ENCODE peak calls at places on chromosome 11, in five cellular contexts. One of them, this sample, is unnamed. For H3K9me2, the result is how much of the 10 kb centered on the place peaks cover.

GRCh38 chr11:72736452-72737069 is 15.6 kb downstream of the ARAP1 start:
- DNase-seq in hepatocyte: no peak
- DNase-seq in MM.1S: no peak
- DNase-seq in SK-N-SH: no peak
- DNase-seq in OCI-LY7: peak
- DNase-seq in this sample: peak

GRCh38 chr11:34036456-34036855 is 15.1 kb upstream of the CAPRIN1 start:
- DNase-seq in hepatocyte: peak
- DNase-seq in SK-N-SH: no peak
- DNase-seq in OCI-LY7: no peak
- DNase-seq in MM.1S: no peak
- DNase-seq in this sample: no peak

GRCh38 chr11:45321031-45321595 is 35.0 kb upstream of the SYT13 start:
- DNase-seq in MM.1S: no peak
- DNase-seq in SK-N-SH: no peak
- DNase-seq in hepatocyte: no peak
- DNase-seq in OCI-LY7: no peak
- DNase-seq in this sample: no peak

GRCh38 chr11:65440831-65441499 is 18.4 kb downstream of the NEAT1 start:
- DNase-seq in OCI-LY7: peak
- DNase-seq in MM.1S: peak
- DNase-seq in SK-N-SH: no peak
- DNase-seq in hepatocyte: no peak
- DNase-seq in this sample: peak

GRCh38 chr11:96622026-96622634 is 232.3 kb downstream of the JRKL start:
- DNase-seq in OCI-LY7: no peak
- DNase-seq in SK-N-SH: no peak
- DNase-seq in hepatocyte: no peak
- DNase-seq in MM.1S: no peak
- DNase-seq in this sample: no peak

GRCh38 chr11:64583296-64584262 is 7.4 kb upstream of the SLC22A12 start:
- DNase-seq in OCI-LY7: no peak
- DNase-seq in hepatocyte: no peak
- DNase-seq in SK-N-SH: no peak
- DNase-seq in MM.1S: no peak
- DNase-seq in this sample: peak

GRCh38 chr11:84812351-84813083 is 814.6 kb downstream of the DLG2 start:
- DNase-seq in OCI-LY7: no peak
- DNase-seq in hepatocyte: no peak
- DNase-seq in MM.1S: no peak
- DNase-seq in SK-N-SH: no peak
- DNase-seq in this sample: no peak

GRCh38 chr11:61966673-61967176 is 709 bp downstream of the FTH1 start:
- DNase-seq in SK-N-SH: peak
- DNase-seq in hepatocyte: no peak
- DNase-seq in MM.1S: peak
- DNase-seq in OCI-LY7: peak
- DNase-seq in this sample: peak

GRCh38 chr11:65506316-65506769 is 7.5 kb downstream of the MALAT1 start:
- DNase-seq in OCI-LY7: no peak
- DNase-seq in MM.1S: no peak
- DNase-seq in hepatocyte: no peak
- DNase-seq in SK-N-SH: no peak
- DNase-seq in this sample: peak

GRCh38 chr11:62958547-62959071 is 26.2 kb downstream of the SLC22A6 start:
- DNase-seq in SK-N-SH: no peak
- DNase-seq in MM.1S: no peak
- DNase-seq in hepatocyte: peak
- DNase-seq in OCI-LY7: no peak
- DNase-seq in this sample: no peak

GRCh38 chr11:35682230-35683195 is 19.9 kb downstream of the TRIM44 start:
- DNase-seq in MM.1S: no peak
- DNase-seq in SK-N-SH: peak
- DNase-seq in OCI-LY7: no peak
- DNase-seq in hepatocyte: peak
- DNase-seq in this sample: no peak

GRCh38 chr11:113884361-113884836 is 9.0 kb upstream of the USP28 start:
- DNase-seq in hepatocyte: peak
- DNase-seq in SK-N-SH: no peak
- DNase-seq in MM.1S: no peak
- DNase-seq in OCI-LY7: no peak
- DNase-seq in this sample: no peak

GRCh38 chr11:123653997-123654565 is 343 bp downstream of the SCN3B start:
- DNase-seq in MM.1S: peak
- DNase-seq in OCI-LY7: no peak
- DNase-seq in SK-N-SH: peak
- DNase-seq in hepatocyte: peak
- DNase-seq in this sample: peak

GRCh38 chr11:7592706-7593105 is 78.9 kb downstream of the PPFIBP2 start:
- DNase-seq in SK-N-SH: no peak
- DNase-seq in MM.1S: peak
- DNase-seq in OCI-LY7: no peak
- DNase-seq in hepatocyte: no peak
- DNase-seq in this sample: peak

GRCh38 chr11:43558556-43559127 is 121.9 kb upstream of the HSD17B12 start:
- DNase-seq in SK-N-SH: no peak
- DNase-seq in OCI-LY7: no peak
- DNase-seq in hepatocyte: no peak
- DNase-seq in MM.1S: no peak
- DNase-seq in this sample: no peak

GRCh38 chr11:65637794-65638317 is at the start of gene SIPA1:
- DNase-seq in SK-N-SH: peak
- DNase-seq in MM.1S: peak
- DNase-seq in OCI-LY7: peak
- DNase-seq in hepatocyte: peak
- DNase-seq in this sample: peak

GRCh38 chr11:104476454-104476853 is 312.5 kb upstream of the PDGFD start:
- DNase-seq in hepatocyte: no peak
- DNase-seq in OCI-LY7: no peak
- DNase-seq in SK-N-SH: no peak
- DNase-seq in MM.1S: no peak
- DNase-seq in this sample: no peak
- H3K9me2 ChIP-seq in hepatocyte: under half
- H3K9me2 ChIP-seq in OCI-LY7: under half
- H3K9me2 ChIP-seq in SK-N-SH: under half
- H3K9me2 ChIP-seq in MM.1S: under half
- H3K9me2 ChIP-seq in this sample: under half

GRCh38 chr11:126390418-126390817 is 34.9 kb downstream of the ST3GAL4 start:
- DNase-seq in SK-N-SH: no peak
- DNase-seq in MM.1S: no peak
- DNase-seq in hepatocyte: no peak
- DNase-seq in OCI-LY7: no peak
- DNase-seq in this sample: no peak

GRCh38 chr11:126392638-126393023 is 37.1 kb downstream of the ST3GAL4 start:
- DNase-seq in hepatocyte: no peak
- DNase-seq in OCI-LY7: no peak
- DNase-seq in SK-N-SH: no peak
- DNase-seq in MM.1S: no peak
- DNase-seq in this sample: no peak

GRCh38 chr11:126393143-126393542 is 37.7 kb downstream of the ST3GAL4 start:
- DNase-seq in hepatocyte: no peak
- DNase-seq in OCI-LY7: no peak
- DNase-seq in MM.1S: no peak
- DNase-seq in SK-N-SH: no peak
- DNase-seq in this sample: no peak

GRCh38 chr11:126391286-126391954 is 35.9 kb downstream of the ST3GAL4 start:
- DNase-seq in MM.1S: no peak
- DNase-seq in hepatocyte: no peak
- DNase-seq in SK-N-SH: no peak
- DNase-seq in OCI-LY7: no peak
- DNase-seq in this sample: no peak

DNA sequence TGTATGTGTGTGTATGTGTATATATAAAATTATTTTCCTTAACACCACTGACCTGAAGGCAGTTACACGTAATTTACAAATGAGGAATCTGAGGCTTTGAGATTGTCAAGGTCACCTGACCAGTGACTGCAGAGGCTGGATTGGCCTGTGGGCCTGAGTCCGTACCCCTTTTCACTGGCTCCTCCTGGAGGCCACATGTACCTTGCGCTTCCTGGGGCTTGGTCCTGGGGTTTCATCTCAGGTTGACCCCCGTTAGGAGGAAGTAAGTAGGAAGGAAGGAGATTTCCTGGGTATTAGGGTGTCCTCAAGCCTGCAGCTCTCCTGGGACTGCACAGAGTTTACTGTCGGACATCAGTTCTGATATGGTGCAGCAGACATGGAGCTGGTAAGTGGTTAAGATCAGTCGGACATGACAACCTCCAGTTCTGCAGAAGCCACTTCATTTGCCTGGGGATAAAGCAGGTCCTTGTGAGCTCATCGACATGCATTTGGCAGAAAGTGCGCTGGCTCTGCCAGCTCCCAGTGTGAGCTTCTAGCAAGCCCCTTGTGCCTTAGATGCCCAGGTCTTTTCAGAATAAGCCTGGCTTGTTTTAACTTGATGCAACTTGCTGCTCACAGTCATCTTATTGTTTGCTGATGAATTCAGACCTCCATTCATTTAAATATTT is 36.6 kb downstream of the ST3GAL4 start:
- DNase-seq in MM.1S: no peak
- DNase-seq in SK-N-SH: no peak
- DNase-seq in hepatocyte: no peak
- DNase-seq in OCI-LY7: peak
- DNase-seq in this sample: no peak
- H3K4me2 ChIP-seq in MM.1S: no peak
- H3K4me2 ChIP-seq in SK-N-SH: no peak
- H3K4me2 ChIP-seq in hepatocyte: no peak
- H3K4me2 ChIP-seq in OCI-LY7: peak
- H3K4me2 ChIP-seq in this sample: no peak

GRCh38 chr11:119314748-119315138 is 2.2 kb downstream of the MCAM start:
- DNase-seq in SK-N-SH: peak
- DNase-seq in hepatocyte: no peak
- DNase-seq in OCI-LY7: no peak
- DNase-seq in MM.1S: no peak
- DNase-seq in this sample: no peak

GRCh38 chr11:119316017-119316728 is 757 bp downstream of the MCAM start:
- DNase-seq in SK-N-SH: peak
- DNase-seq in OCI-LY7: no peak
- DNase-seq in MM.1S: no peak
- DNase-seq in hepatocyte: no peak
- DNase-seq in this sample: peak

GRCh38 chr11:119316729-119317591 is at the start of gene MCAM:
- DNase-seq in OCI-LY7: no peak
- DNase-seq in MM.1S: no peak
- DNase-seq in hepatocyte: peak
- DNase-seq in SK-N-SH: peak
- DNase-seq in this sample: peak

GRCh38 chr11:119317592-119318239 is 786 bp upstream of the MCAM start:
- DNase-seq in OCI-LY7: no peak
- DNase-seq in SK-N-SH: peak
- DNase-seq in MM.1S: no peak
- DNase-seq in hepatocyte: no peak
- DNase-seq in this sample: no peak

GRCh38 chr11:119315139-119316016 is 1.6 kb downstream of the MCAM start:
- DNase-seq in SK-N-SH: peak
- DNase-seq in OCI-LY7: peak
- DNase-seq in MM.1S: peak
- DNase-seq in hepatocyte: no peak
- DNase-seq in this sample: peak
- TF ChIP-seq EZH2phosphoT487 in SK-N-SH: no peak
- TF ChIP-seq EZH2phosphoT487 in OCI-LY7: no peak
- TF ChIP-seq EZH2phosphoT487 in MM.1S: no peak
- TF ChIP-seq EZH2phosphoT487 in hepatocyte: no peak
- TF ChIP-seq EZH2phosphoT487 in this sample: no peak

GRCh38 chr11:132901638-132902610 is 630.4 kb downstream of the OPCML start:
- DNase-seq in hepatocyte: no peak
- DNase-seq in SK-N-SH: no peak
- DNase-seq in MM.1S: no peak
- DNase-seq in OCI-LY7: no peak
- DNase-seq in this sample: no peak

GRCh38 chr11:132894598-132894997 is 637.7 kb downstream of the OPCML start:
- DNase-seq in OCI-LY7: no peak
- DNase-seq in SK-N-SH: no peak
- DNase-seq in hepatocyte: peak
- DNase-seq in MM.1S: no peak
- DNase-seq in this sample: no peak

GRCh38 chr11:132895340-132895739 is 637.0 kb downstream of the OPCML start:
- DNase-seq in hepatocyte: peak
- DNase-seq in SK-N-SH: no peak
- DNase-seq in OCI-LY7: no peak
- DNase-seq in MM.1S: no peak
- DNase-seq in this sample: no peak

GRCh38 chr11:132898021-132898420 is 634.3 kb downstream of the OPCML start:
- DNase-seq in MM.1S: no peak
- DNase-seq in OCI-LY7: no peak
- DNase-seq in hepatocyte: no peak
- DNase-seq in SK-N-SH: no peak
- DNase-seq in this sample: no peak

DNA sequence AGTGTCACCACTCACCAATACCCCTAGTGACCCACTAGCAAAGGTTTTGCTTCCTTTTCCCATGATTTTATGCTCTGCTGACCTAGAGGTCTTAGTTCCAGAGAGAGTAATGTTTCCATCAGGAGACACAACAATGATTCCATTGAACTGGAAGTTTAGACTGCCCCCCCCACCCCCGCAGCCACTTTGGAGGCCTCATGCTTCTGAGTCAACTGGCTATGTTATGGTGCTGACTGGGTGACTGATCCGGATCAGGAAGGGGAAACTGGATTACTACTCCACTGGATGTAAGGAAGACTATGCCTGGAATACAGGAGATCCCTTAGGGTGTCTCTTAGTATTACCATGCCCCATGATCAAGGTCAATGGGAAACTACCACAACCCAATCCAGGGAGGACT is 633.6 kb downstream of the OPCML start:
- DNase-seq in hepatocyte: no peak
- DNase-seq in SK-N-SH: no peak
- DNase-seq in OCI-LY7: no peak
- DNase-seq in MM.1S: no peak
- DNase-seq in this sample: no peak
- H3K9me2 ChIP-seq in hepatocyte: under half
- H3K9me2 ChIP-seq in SK-N-SH: under half
- H3K9me2 ChIP-seq in OCI-LY7: under half
- H3K9me2 ChIP-seq in MM.1S: under half
- H3K9me2 ChIP-seq in this sample: under half

GRCh38 chr11:106875013-106875412 is 143.3 kb downstream of the GUCY1A2 start:
- DNase-seq in OCI-LY7: no peak
- DNase-seq in hepatocyte: no peak
- DNase-seq in MM.1S: no peak
- DNase-seq in SK-N-SH: no peak
- DNase-seq in this sample: peak

GRCh38 chr11:106880121-106880520 is 138.2 kb downstream of the GUCY1A2 start:
- DNase-seq in OCI-LY7: no peak
- DNase-seq in SK-N-SH: no peak
- DNase-seq in hepatocyte: no peak
- DNase-seq in MM.1S: no peak
- DNase-seq in this sample: no peak

DNA sequence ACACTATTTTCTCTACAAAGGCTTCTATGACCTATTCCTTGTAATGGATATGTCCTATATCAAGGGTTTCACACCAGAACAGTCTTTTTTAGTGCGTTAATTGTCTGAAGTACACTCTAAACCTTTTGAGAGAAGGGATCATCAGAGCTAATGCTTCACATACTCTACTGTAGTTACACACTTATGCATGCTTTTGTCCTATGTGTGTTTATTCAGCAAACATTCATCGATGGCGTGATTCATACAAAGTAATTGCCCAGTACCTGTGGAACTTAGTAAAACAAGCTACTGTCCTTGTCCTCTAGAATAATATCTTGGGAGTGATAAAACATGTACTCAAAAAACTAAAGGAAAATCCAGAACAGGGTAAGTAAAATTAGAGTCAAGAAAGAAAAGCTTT is 139.2 kb downstream of the GUCY1A2 start:
- DNase-seq in OCI-LY7: no peak
- DNase-seq in hepatocyte: no peak
- DNase-seq in MM.1S: no peak
- DNase-seq in SK-N-SH: no peak
- DNase-seq in this sample: peak
- H3K4me2 ChIP-seq in OCI-LY7: no peak
- H3K4me2 ChIP-seq in hepatocyte: no peak
- H3K4me2 ChIP-seq in MM.1S: no peak
- H3K4me2 ChIP-seq in SK-N-SH: no peak
- H3K4me2 ChIP-seq in this sample: no peak

This sample was measured in PC-3.